ENCODE peak calls at places on chromosome 5, in five cellular contexts. H is IMR-90, Q is psoas muscle, J is tibial artery, I is thyroid gland. Y is an unnamed sample.
A peak's percentile ranks its signal among the peaks of the same experiment; 100 is the strongest.

GRCh38 chr5:36897616-36898015 is 21.0 kb downstream of the NIPBL start:
- DNase-seq in H (peak; percentile 80), Q (no peak), J (no peak), I (no peak), Y (no peak)

GRCh38 chr5:147956064-147956841 is 49.9 kb upstream of the C5orf46 start:
- DNase-seq in H (no peak), Q (no peak), J (no peak), I (no peak), Y (no peak)

GRCh38 chr5:66197764-66198405 is 53.8 kb downstream of the SREK1 start:
- DNase-seq in H (no peak), Q (no peak), J (no peak), I (no peak), Y (no peak)

GRCh38 chr5:137629646-137630045 is 106.2 kb downstream of the KLHL3 start:
- DNase-seq in H (peak; percentile 63), Q (no peak), J (no peak), I (no peak), Y (peak; percentile 40)

GRCh38 chr5:16776611-16777251 is 159.4 kb downstream of the MYO10 start:
- DNase-seq in H (no peak), Q (peak; percentile 86), J (no peak), I (peak; percentile 51), Y (peak; percentile 26)

GRCh38 chr5:173304591-173304988 is 23.6 kb downstream of the STC2 start:
- DNase-seq in H (no peak), Q (no peak), J (no peak), I (no peak), Y (no peak)

GRCh38 chr5:160787247-160787646 is 64.8 kb downstream of the ATP10B start:
- DNase-seq in H (no peak), Q (no peak), J (no peak), I (peak; percentile 58), Y (no peak)

GRCh38 chr5:127011151-127011550 is 19.2 kb downstream of the MARCHF3 start:
- DNase-seq in H (peak; percentile 97), Q (no peak), J (no peak), I (peak; percentile 22), Y (no peak)

GRCh38 chr5:128213340-128213739 is 129.8 kb downstream of the SLC12A2 start:
- DNase-seq in H (peak; percentile 77), Q (no peak), J (no peak), I (peak; percentile 36), Y (no peak)

GRCh38 chr5:135107986-135108385 is 74.0 kb upstream of the PITX1 start:
- DNase-seq in H (no peak), Q (peak; percentile 32), J (no peak), I (no peak), Y (no peak)

GRCh38 chr5:178192244-178192643 is 5.1 kb upstream of the GMCL2 start:
- DNase-seq in H (no peak), Q (no peak), J (no peak), I (no peak), Y (no peak)

GRCh38 chr5:124655211-124655880 is 91.1 kb downstream of the ZNF608 start:
- DNase-seq in H (no peak), Q (no peak), J (no peak), I (no peak), Y (no peak)

GRCh38 chr5:137181685-137182084 is 317.4 kb downstream of the SPOCK1 start:
- DNase-seq in H (no peak), Q (no peak), J (no peak), I (no peak), Y (no peak)

GRCh38 chr5:141814064-141814982 is 63.9 kb downstream of the PCDH1 start:
- DNase-seq in H (no peak), Q (no peak), J (no peak), I (peak; percentile 47), Y (peak; percentile 64)

GRCh38 chr5:113807384-113808053 is 294.0 kb downstream of the YTHDC2 start:
- DNase-seq in H (peak; percentile 23), Q (no peak), J (no peak), I (peak; percentile 78), Y (no peak)

GRCh38 chr5:117614408-117614807 is 1039.8 kb upstream of the SEMA6A start:
- DNase-seq in H (no peak), Q (no peak), J (no peak), I (no peak), Y (no peak)

GRCh38 chr5:57302164-57302563 is 128.3 kb downstream of the GPBP1 start:
- DNase-seq in H (peak; percentile 56), Q (no peak), J (no peak), I (no peak), Y (no peak)

GRCh38 chr5:129460121-129460950 is at the start of gene ADAMTS19:
- DNase-seq in H (peak; percentile 21), Q (no peak), J (no peak), I (no peak), Y (no peak)

GRCh38 chr5:19865336-19866087 is 122.5 kb downstream of the CDH18 start:
- DNase-seq in H (no peak), Q (no peak), J (no peak), I (no peak), Y (no peak)

GRCh38 chr5:132407970-132408369 is 38.5 kb downstream of the SLC22A5 start:
- DNase-seq in H (no peak), Q (no peak), J (no peak), I (no peak), Y (no peak)
- H3K4me1 ChIP-seq in H (peaks cover 11% of the 10 kb centered on the region), Q (peaks cover 27% of the 10 kb centered on the region), J (peaks cover 23% of the 10 kb centered on the region), I (peaks cover 26% of the 10 kb centered on the region), Y (peaks cover 30% of the 10 kb centered on the region)

GRCh38 chr5:14100281-14100680 is 42.9 kb upstream of the TRIO start:
- DNase-seq in H (no peak), Q (no peak), J (no peak), I (no peak), Y (no peak)

GRCh38 chr5:14097998-14098471 is 45.1 kb upstream of the TRIO start:
- DNase-seq in H (peak; percentile 94), Q (no peak), J (no peak), I (no peak), Y (no peak)

GRCh38 chr5:14102666-14103065 is 40.5 kb upstream of the TRIO start:
- DNase-seq in H (no peak), Q (no peak), J (no peak), I (no peak), Y (no peak)

GRCh38 chr5:14105717-14106435 is 37.3 kb upstream of the TRIO start:
- DNase-seq in H (peak; percentile 95), Q (no peak), J (no peak), I (peak; percentile 15), Y (no peak)

DNA sequence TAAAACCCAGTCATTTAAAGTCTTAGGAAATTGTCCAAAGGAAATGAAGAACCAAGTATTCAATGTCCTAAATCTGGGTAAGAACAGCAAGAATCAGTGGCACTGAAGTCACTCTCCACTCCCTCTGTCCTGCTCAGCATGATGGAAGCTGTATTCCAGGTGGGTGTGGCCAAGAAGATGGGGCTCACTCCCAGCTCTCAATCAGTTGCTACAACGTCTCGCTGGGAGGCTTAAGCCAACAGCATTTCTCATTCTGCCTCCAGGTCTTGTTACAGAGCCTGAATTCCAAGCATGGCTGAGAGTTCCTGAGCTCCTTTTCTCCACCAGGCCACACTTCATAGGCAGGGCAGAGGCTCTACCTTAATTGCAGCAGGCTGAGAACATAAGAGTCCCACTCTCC is 41.2 kb upstream of the TRIO start:
- DNase-seq in H (peak; percentile 33), Q (no peak), J (no peak), I (no peak), Y (no peak)
- H3K27me3 ChIP-seq in H (no peaks in the 10 kb centered on the region), Q (no peaks in the 10 kb centered on the region), J (no peaks in the 10 kb centered on the region), I (no peaks in the 10 kb centered on the region), Y (no peaks in the 10 kb centered on the region)

GRCh38 chr5:177025139-177025538 is 2.6 kb downstream of the ZNF346 start:
- DNase-seq in H (no peak), Q (no peak), J (no peak), I (no peak), Y (no peak)
- H3K4me1 ChIP-seq in H (peaks cover 9% of the 10 kb centered on the region), Q (peaks cover 6% of the 10 kb centered on the region), J (peaks cover 13% of the 10 kb centered on the region), I (peaks cover 17% of the 10 kb centered on the region), Y (peaks cover 19% of the 10 kb centered on the region)

GRCh38 chr5:1706428-1706827 is 93.2 kb downstream of the MRPL36 start:
- DNase-seq in H (no peak), Q (no peak), J (no peak), I (no peak), Y (no peak)
- H3K27me3 ChIP-seq in H (peaks cover 5% of the 10 kb centered on the region), Q (no peaks in the 10 kb centered on the region), J (no peaks in the 10 kb centered on the region), I (no peaks in the 10 kb centered on the region), Y (peaks cover 38% of the 10 kb centered on the region)

GRCh38 chr5:75744355-75744754 is 27.1 kb upstream of the POC5 start:
- DNase-seq in H (no peak), Q (no peak), J (no peak), I (no peak), Y (no peak)
- H3K4me1 ChIP-seq in H (no peaks in the 10 kb centered on the region), Q (no peaks in the 10 kb centered on the region), J (no peaks in the 10 kb centered on the region), I (no peaks in the 10 kb centered on the region), Y (no peaks in the 10 kb centered on the region)

DNA sequence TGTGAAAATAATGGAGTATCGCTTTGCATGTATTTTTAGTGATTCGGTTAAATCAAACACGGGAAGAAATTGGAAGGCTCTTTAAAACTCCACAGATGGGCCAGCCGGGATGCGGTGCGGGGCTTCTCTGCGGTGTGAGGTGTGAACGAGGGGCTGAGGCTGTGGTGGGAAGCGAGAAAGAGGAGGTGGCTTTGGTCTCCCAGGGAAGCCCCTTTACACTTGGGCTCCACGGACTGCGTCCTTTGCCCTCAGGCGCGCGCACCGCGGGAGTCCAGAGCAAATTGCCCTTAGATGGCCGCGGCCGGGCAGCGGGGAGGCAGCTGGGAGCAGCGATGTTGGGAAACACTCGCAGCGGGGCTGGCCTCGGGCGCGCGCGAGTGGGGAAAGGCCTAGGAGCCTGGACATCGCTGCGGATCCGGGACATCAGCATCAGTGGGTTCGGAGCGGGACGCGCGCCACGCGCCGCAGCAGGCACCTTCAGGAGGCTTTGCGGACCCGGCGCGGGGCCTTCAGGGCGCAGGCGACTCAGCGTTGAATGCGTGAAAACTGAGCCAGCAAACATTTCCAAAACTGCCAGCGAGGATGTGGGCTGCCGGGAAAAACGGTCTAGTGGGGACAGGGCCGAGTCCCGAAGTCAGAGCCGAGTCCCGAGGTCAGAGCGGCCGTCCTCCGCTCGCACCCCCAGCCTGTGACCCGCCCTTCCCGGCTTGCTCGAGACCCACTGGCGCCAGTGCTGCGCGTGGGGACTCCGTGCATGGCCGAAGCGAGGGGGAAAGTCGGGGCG is 6.5 kb downstream of the IRX1 start:
- DNase-seq in H (no peak), Q (no peak), J (no peak), I (no peak), Y (no peak)
- H3K27me3 ChIP-seq in H (peaks cover 45% of the 10 kb centered on the region), Q (no peaks in the 10 kb centered on the region), J (no peaks in the 10 kb centered on the region), I (peaks cover 42% of the 10 kb centered on the region), Y (peaks cover 98% of the 10 kb centered on the region)

GRCh38 chr5:140548791-140549190 is 1.3 kb downstream of the EIF4EBP3 start:
- DNase-seq in H (no peak), Q (no peak), J (no peak), I (no peak), Y (no peak)

GRCh38 chr5:140548300-140548688 is 832 bp downstream of the EIF4EBP3 start:
- DNase-seq in H (no peak), Q (no peak), J (no peak), I (no peak), Y (no peak)

GRCh38 chr5:140549237-140550144 is 2.0 kb downstream of the EIF4EBP3 start:
- DNase-seq in H (peak; percentile 41), Q (peak; percentile 75), J (peak; percentile 56), I (peak; percentile 34), Y (no peak)

GRCh38 chr5:140551872-140552271 is 4.4 kb downstream of the EIF4EBP3 start:
- DNase-seq in H (no peak), Q (no peak), J (no peak), I (no peak), Y (no peak)

GRCh38 chr5:140550147-140551079 is 3.0 kb downstream of the EIF4EBP3 start:
- DNase-seq in H (no peak), Q (no peak), J (no peak), I (no peak), Y (no peak)
- H3K4me1 ChIP-seq in H (peaks cover 21% of the 10 kb centered on the region), Q (peaks cover 52% of the 10 kb centered on the region), J (peaks cover 37% of the 10 kb centered on the region), I (peaks cover 23% of the 10 kb centered on the region), Y (peaks cover 40% of the 10 kb centered on the region)